ENCODE peak calls at places on chromosomes 3 and 15, in nine cellular contexts. One of them, this sample, is unnamed.

GRCh38 chr15:50066202-50066601 is 52.8 kb downstream of the ATP8B4 start:
- DNase-seq in fibroblast of lung: no peak
- DNase-seq in CD8-positive, alpha-beta T cell: no peak
- DNase-seq in AG04450: no peak
- DNase-seq in CD4-positive, alpha-beta T cell: no peak
- DNase-seq in heart left ventricle: no peak
- DNase-seq in cardiac fibroblast: peak; percentile 57
- DNase-seq in MM.1S: no peak
- DNase-seq in HFF-Myc: peak; percentile 15
- DNase-seq in this sample: no peak

GRCh38 chr3:114380233-114380645 is 86.4 kb downstream of the TIGIT start:
- DNase-seq in fibroblast of lung: peak; percentile 91
- DNase-seq in CD8-positive, alpha-beta T cell: no peak
- DNase-seq in AG04450: peak; percentile 82
- DNase-seq in CD4-positive, alpha-beta T cell: no peak
- DNase-seq in heart left ventricle: peak; percentile 83
- DNase-seq in cardiac fibroblast: peak; percentile 77
- DNase-seq in MM.1S: no peak
- DNase-seq in HFF-Myc: peak; percentile 72
- DNase-seq in this sample: peak; percentile 83

GRCh38 chr3:5195605-5196004 is 8.1 kb downstream of the EDEM1 start:
- DNase-seq in fibroblast of lung: no peak
- DNase-seq in CD8-positive, alpha-beta T cell: no peak
- DNase-seq in AG04450: no peak
- DNase-seq in CD4-positive, alpha-beta T cell: no peak
- DNase-seq in heart left ventricle: peak; percentile 67
- DNase-seq in cardiac fibroblast: peak; percentile 20
- DNase-seq in MM.1S: peak; percentile 42
- DNase-seq in HFF-Myc: no peak
- DNase-seq in this sample: no peak

GRCh38 chr3:119831941-119832371 is 50.1 kb downstream of the NR1I2 start:
- DNase-seq in fibroblast of lung: no peak
- DNase-seq in CD8-positive, alpha-beta T cell: no peak
- DNase-seq in AG04450: peak; percentile 16
- DNase-seq in CD4-positive, alpha-beta T cell: no peak
- DNase-seq in heart left ventricle: no peak
- DNase-seq in cardiac fibroblast: peak; percentile 57
- DNase-seq in MM.1S: no peak
- DNase-seq in HFF-Myc: no peak
- DNase-seq in this sample: no peak

GRCh38 chr3:121718205-121718846 is 31.2 kb downstream of the GOLGB1 start:
- DNase-seq in fibroblast of lung: no peak
- DNase-seq in CD8-positive, alpha-beta T cell: no peak
- DNase-seq in AG04450: no peak
- DNase-seq in CD4-positive, alpha-beta T cell: peak; percentile 10
- DNase-seq in heart left ventricle: no peak
- DNase-seq in cardiac fibroblast: no peak
- DNase-seq in MM.1S: peak; percentile 81
- DNase-seq in HFF-Myc: no peak
- DNase-seq in this sample: no peak

GRCh38 chr3:69318410-69318809 is 67.5 kb downstream of the FRMD4B start:
- DNase-seq in fibroblast of lung: no peak
- DNase-seq in CD8-positive, alpha-beta T cell: no peak
- DNase-seq in AG04450: no peak
- DNase-seq in CD4-positive, alpha-beta T cell: no peak
- DNase-seq in heart left ventricle: no peak
- DNase-seq in cardiac fibroblast: no peak
- DNase-seq in MM.1S: no peak
- DNase-seq in HFF-Myc: no peak
- DNase-seq in this sample: no peak

GRCh38 chr3:129226374-129226773 is 23.0 kb upstream of the COPG1 start:
- DNase-seq in fibroblast of lung: peak; percentile 86
- DNase-seq in CD8-positive, alpha-beta T cell: no peak
- DNase-seq in AG04450: no peak
- DNase-seq in CD4-positive, alpha-beta T cell: no peak
- DNase-seq in heart left ventricle: peak; percentile 88
- DNase-seq in cardiac fibroblast: peak; percentile 89
- DNase-seq in MM.1S: no peak
- DNase-seq in HFF-Myc: peak; percentile 66
- DNase-seq in this sample: peak; percentile 85

GRCh38 chr3:180416111-180416541 is 185.8 kb upstream of the TTC14 start:
- DNase-seq in fibroblast of lung: no peak
- DNase-seq in CD8-positive, alpha-beta T cell: no peak
- DNase-seq in AG04450: no peak
- DNase-seq in CD4-positive, alpha-beta T cell: no peak
- DNase-seq in heart left ventricle: no peak
- DNase-seq in cardiac fibroblast: no peak
- DNase-seq in MM.1S: no peak
- DNase-seq in HFF-Myc: no peak
- DNase-seq in this sample: no peak

GRCh38 chr3:126908752-126909275 is 74.1 kb upstream of the PLXNA1 start:
- DNase-seq in fibroblast of lung: no peak
- DNase-seq in CD8-positive, alpha-beta T cell: no peak
- DNase-seq in AG04450: no peak
- DNase-seq in CD4-positive, alpha-beta T cell: no peak
- DNase-seq in heart left ventricle: no peak
- DNase-seq in cardiac fibroblast: no peak
- DNase-seq in MM.1S: peak; percentile 65
- DNase-seq in HFF-Myc: no peak
- DNase-seq in this sample: no peak

GRCh38 chr3:150925751-150926201 is 20.5 kb upstream of the MINDY4B start:
- DNase-seq in fibroblast of lung: peak; percentile 15
- DNase-seq in CD8-positive, alpha-beta T cell: peak; percentile 40
- DNase-seq in AG04450: no peak
- DNase-seq in CD4-positive, alpha-beta T cell: peak; percentile 32
- DNase-seq in heart left ventricle: peak; percentile 68
- DNase-seq in cardiac fibroblast: peak; percentile 26
- DNase-seq in MM.1S: peak; percentile 75
- DNase-seq in HFF-Myc: no peak
- DNase-seq in this sample: peak; percentile 30

GRCh38 chr3:150385296-150386242 is 22.5 kb upstream of the TSC22D2 start:
- DNase-seq in fibroblast of lung: no peak
- DNase-seq in CD8-positive, alpha-beta T cell: no peak
- DNase-seq in AG04450: no peak
- DNase-seq in CD4-positive, alpha-beta T cell: no peak
- DNase-seq in heart left ventricle: no peak
- DNase-seq in cardiac fibroblast: no peak
- DNase-seq in MM.1S: no peak
- DNase-seq in HFF-Myc: no peak
- DNase-seq in this sample: no peak

GRCh38 chr15:51312754-51313390 is 25.5 kb downstream of the CYP19A1 start:
- DNase-seq in fibroblast of lung: no peak
- DNase-seq in CD8-positive, alpha-beta T cell: no peak
- DNase-seq in AG04450: no peak
- DNase-seq in CD4-positive, alpha-beta T cell: no peak
- DNase-seq in heart left ventricle: no peak
- DNase-seq in cardiac fibroblast: peak; percentile 84
- DNase-seq in MM.1S: no peak
- DNase-seq in HFF-Myc: no peak
- DNase-seq in this sample: no peak

GRCh38 chr3:140187648-140188221 is 252.8 kb downstream of the CLSTN2 start:
- DNase-seq in fibroblast of lung: no peak
- DNase-seq in CD8-positive, alpha-beta T cell: no peak
- DNase-seq in AG04450: no peak
- DNase-seq in CD4-positive, alpha-beta T cell: no peak
- DNase-seq in heart left ventricle: no peak
- DNase-seq in cardiac fibroblast: no peak
- DNase-seq in MM.1S: no peak
- DNase-seq in HFF-Myc: no peak
- DNase-seq in this sample: no peak
- TF ChIP-seq CTCF in fibroblast of lung: no peak
- TF ChIP-seq CTCF in CD8-positive, alpha-beta T cell: no peak
- TF ChIP-seq CTCF in AG04450: no peak
- TF ChIP-seq CTCF in CD4-positive, alpha-beta T cell: no peak
- TF ChIP-seq CTCF in heart left ventricle: no peak
- TF ChIP-seq CTCF in cardiac fibroblast: no peak
- TF ChIP-seq CTCF in MM.1S: no peak
- TF ChIP-seq CTCF in HFF-Myc: no peak
- TF ChIP-seq CTCF in this sample: no peak

GRCh38 chr3:21017115-21017852 is 733.7 kb downstream of the ZNF385D start:
- DNase-seq in fibroblast of lung: no peak
- DNase-seq in CD8-positive, alpha-beta T cell: no peak
- DNase-seq in AG04450: no peak
- DNase-seq in CD4-positive, alpha-beta T cell: no peak
- DNase-seq in heart left ventricle: no peak
- DNase-seq in cardiac fibroblast: peak; percentile 1
- DNase-seq in MM.1S: no peak
- DNase-seq in HFF-Myc: no peak
- DNase-seq in this sample: no peak
- TF ChIP-seq CTCF in fibroblast of lung: peak; percentile 2
- TF ChIP-seq CTCF in CD8-positive, alpha-beta T cell: no peak
- TF ChIP-seq CTCF in AG04450: peak; percentile 7
- TF ChIP-seq CTCF in CD4-positive, alpha-beta T cell: no peak
- TF ChIP-seq CTCF in heart left ventricle: no peak
- TF ChIP-seq CTCF in cardiac fibroblast: peak; percentile 10
- TF ChIP-seq CTCF in MM.1S: peak; percentile 24
- TF ChIP-seq CTCF in HFF-Myc: peak; percentile 43
- TF ChIP-seq CTCF in this sample: no peak

DNA sequence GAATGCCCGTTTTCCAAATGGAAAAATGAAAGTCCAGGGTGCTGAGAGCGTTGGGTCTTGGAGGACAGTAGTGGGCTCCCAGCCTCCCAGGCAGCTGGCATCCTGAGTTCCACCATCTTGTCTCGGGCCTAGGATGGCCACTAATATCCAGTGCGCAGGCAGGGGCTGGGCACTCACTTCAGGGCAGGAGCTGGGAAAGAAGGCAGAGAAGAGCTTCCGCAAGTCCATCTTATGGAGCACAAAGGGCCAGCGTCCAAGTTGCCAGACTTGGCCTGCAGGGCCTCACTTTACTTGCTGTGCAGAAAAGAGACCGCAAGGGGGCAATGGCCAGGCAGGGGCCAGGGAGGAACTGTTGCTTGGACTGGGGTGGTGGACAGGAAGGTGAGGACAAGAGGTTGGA is 46.1 kb downstream of the IQSEC1 start:
- DNase-seq in fibroblast of lung: no peak
- DNase-seq in CD8-positive, alpha-beta T cell: no peak
- DNase-seq in AG04450: no peak
- DNase-seq in CD4-positive, alpha-beta T cell: no peak
- DNase-seq in heart left ventricle: peak; percentile 39
- DNase-seq in cardiac fibroblast: no peak
- DNase-seq in MM.1S: no peak
- DNase-seq in HFF-Myc: no peak
- DNase-seq in this sample: no peak
- TF ChIP-seq CTCF in fibroblast of lung: no peak
- TF ChIP-seq CTCF in CD8-positive, alpha-beta T cell: no peak
- TF ChIP-seq CTCF in AG04450: peak; percentile 15
- TF ChIP-seq CTCF in CD4-positive, alpha-beta T cell: no peak
- TF ChIP-seq CTCF in heart left ventricle: no peak
- TF ChIP-seq CTCF in cardiac fibroblast: no peak
- TF ChIP-seq CTCF in MM.1S: no peak
- TF ChIP-seq CTCF in HFF-Myc: no peak
- TF ChIP-seq CTCF in this sample: no peak

DNA sequence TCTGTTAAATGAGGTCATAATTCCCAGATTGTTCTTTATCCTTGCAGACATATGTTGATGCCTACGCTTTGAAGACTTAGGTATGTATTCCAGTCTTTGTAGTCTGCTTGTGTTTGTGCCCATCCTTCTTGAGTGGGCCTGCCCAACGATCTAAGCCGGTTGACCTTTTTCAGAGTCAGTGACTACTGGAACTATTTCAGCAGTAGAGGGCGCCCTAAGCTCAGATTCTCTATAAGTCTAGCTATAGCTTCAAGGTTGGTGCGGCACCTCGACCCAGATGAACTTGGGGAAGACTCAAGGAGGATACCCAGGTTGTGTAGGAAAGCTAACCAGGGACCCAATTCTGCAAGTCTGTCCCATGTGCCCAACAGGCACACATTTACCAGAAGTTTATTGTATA is 228.8 kb upstream of the PPP2R3A start:
- DNase-seq in fibroblast of lung: no peak
- DNase-seq in CD8-positive, alpha-beta T cell: no peak
- DNase-seq in AG04450: no peak
- DNase-seq in CD4-positive, alpha-beta T cell: no peak
- DNase-seq in heart left ventricle: no peak
- DNase-seq in cardiac fibroblast: peak; percentile 1
- DNase-seq in MM.1S: peak; percentile 71
- DNase-seq in HFF-Myc: peak; percentile 5
- DNase-seq in this sample: no peak
- TF ChIP-seq CTCF in fibroblast of lung: peak; percentile 20
- TF ChIP-seq CTCF in CD8-positive, alpha-beta T cell: no peak
- TF ChIP-seq CTCF in AG04450: peak; percentile 35
- TF ChIP-seq CTCF in CD4-positive, alpha-beta T cell: no peak
- TF ChIP-seq CTCF in heart left ventricle: no peak
- TF ChIP-seq CTCF in cardiac fibroblast: no peak
- TF ChIP-seq CTCF in MM.1S: peak; percentile 77
- TF ChIP-seq CTCF in HFF-Myc: peak; percentile 52
- TF ChIP-seq CTCF in this sample: no peak

DNA sequence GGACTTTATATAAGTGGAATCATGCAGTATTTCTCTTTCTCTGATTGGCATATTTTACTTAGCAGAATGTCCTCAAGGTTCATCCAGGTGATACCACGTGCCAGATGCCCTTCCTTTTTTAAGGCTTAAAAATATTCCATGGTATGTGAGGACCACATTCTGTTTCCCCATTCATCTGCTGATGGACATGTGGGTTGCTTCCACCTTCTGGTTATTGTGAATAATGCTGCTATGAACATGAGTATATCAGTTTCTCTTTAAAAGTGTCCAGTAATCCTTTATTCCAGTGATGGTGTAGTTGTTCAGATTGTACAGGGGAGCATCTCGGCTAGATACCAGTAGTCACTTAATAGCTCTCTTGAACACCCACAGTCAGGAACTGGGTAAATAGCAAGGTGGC is 50.4 kb upstream of the ATG7 start:
- DNase-seq in fibroblast of lung: no peak
- DNase-seq in CD8-positive, alpha-beta T cell: no peak
- DNase-seq in AG04450: no peak
- DNase-seq in CD4-positive, alpha-beta T cell: no peak
- DNase-seq in heart left ventricle: no peak
- DNase-seq in cardiac fibroblast: no peak
- DNase-seq in MM.1S: no peak
- DNase-seq in HFF-Myc: no peak
- DNase-seq in this sample: no peak
- TF ChIP-seq CTCF in fibroblast of lung: peak; percentile 19
- TF ChIP-seq CTCF in CD8-positive, alpha-beta T cell: no peak
- TF ChIP-seq CTCF in AG04450: peak; percentile 23
- TF ChIP-seq CTCF in CD4-positive, alpha-beta T cell: no peak
- TF ChIP-seq CTCF in heart left ventricle: peak; percentile 11
- TF ChIP-seq CTCF in cardiac fibroblast: peak; percentile 21
- TF ChIP-seq CTCF in MM.1S: no peak
- TF ChIP-seq CTCF in HFF-Myc: peak; percentile 9
- TF ChIP-seq CTCF in this sample: peak; percentile 16

DNA sequence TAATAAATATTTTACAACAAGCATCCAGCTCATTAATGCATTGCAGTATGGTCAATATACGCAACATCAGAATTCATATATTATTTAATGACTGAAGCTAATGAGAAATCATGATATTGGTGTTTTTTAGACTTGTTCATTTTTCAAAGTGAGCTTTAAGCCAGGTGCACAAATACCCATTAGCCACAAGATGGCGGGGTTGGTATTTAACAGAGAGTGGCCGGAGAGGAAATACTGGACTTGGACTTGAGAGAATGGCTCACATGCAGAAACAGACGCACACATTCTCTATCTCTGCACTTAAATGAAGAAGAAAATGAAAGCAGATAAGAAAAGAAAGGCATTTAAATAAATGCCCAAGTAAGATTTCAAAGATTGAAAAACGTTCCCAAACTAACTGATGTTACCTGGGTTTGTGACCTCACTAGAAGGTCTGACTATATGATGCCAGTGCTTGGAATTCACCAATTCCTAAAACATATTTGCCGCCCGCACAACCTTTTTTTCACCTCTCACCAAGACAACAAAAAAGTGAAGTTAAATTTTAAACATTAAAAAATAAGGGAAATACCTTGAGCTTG is 21.2 kb upstream of the CRBN start:
- DNase-seq in fibroblast of lung: peak; percentile 72
- DNase-seq in CD8-positive, alpha-beta T cell: no peak
- DNase-seq in AG04450: peak; percentile 13
- DNase-seq in CD4-positive, alpha-beta T cell: no peak
- DNase-seq in heart left ventricle: no peak
- DNase-seq in cardiac fibroblast: peak; percentile 77
- DNase-seq in MM.1S: peak; percentile 87
- DNase-seq in HFF-Myc: peak; percentile 17
- DNase-seq in this sample: no peak
- TF ChIP-seq CTCF in fibroblast of lung: peak; percentile 72
- TF ChIP-seq CTCF in CD8-positive, alpha-beta T cell: peak; percentile 65
- TF ChIP-seq CTCF in AG04450: peak; percentile 69
- TF ChIP-seq CTCF in CD4-positive, alpha-beta T cell: peak; percentile 87
- TF ChIP-seq CTCF in heart left ventricle: peak; percentile 70
- TF ChIP-seq CTCF in cardiac fibroblast: peak; percentile 76
- TF ChIP-seq CTCF in MM.1S: peak; percentile 90
- TF ChIP-seq CTCF in HFF-Myc: peak; percentile 64
- TF ChIP-seq CTCF in this sample: peak; percentile 81

This sample was measured in left ventricle myocardium inferior.